ENCODE peak calls at places on chromosomes 12 and 14, in five cellular contexts. Z is body of pancreas; W is CD8-positive, alpha-beta T cell; H is uterus; S is tibial nerve. K is an unnamed sample.
A peak's percentile ranks its signal among the peaks of the same experiment; 100 is the strongest.

GRCh38 chr14:49367696-49368095 is 218.5 kb downstream of the RPS29 start:
- DNase-seq in H (no peak), Z (no peak), S (no peak), W (no peak), K (no peak)

GRCh38 chr14:69247691-69248440 is 12.1 kb upstream of the GALNT16 start:
- DNase-seq in H (peak; percentile 87), S (peak; percentile 49), W (no peak), Z (no peak), K (peak; percentile 76)

GRCh38 chr14:73789996-73790581 is 61.5 kb upstream of the PTGR2 start:
- DNase-seq in Z (peak; percentile 34), W (no peak), H (peak; percentile 89), S (peak; percentile 74), K (no peak)

GRCh38 chr12:29309320-29309902 is 71.6 kb downstream of the ERGIC2 start:
- DNase-seq in H (no peak), W (no peak), S (no peak), Z (no peak), K (peak; percentile 55)

GRCh38 chr14:91891721-91892220 is 24.4 kb upstream of the TC2N start:
- DNase-seq in W (no peak), S (no peak), Z (peak; percentile 43), H (no peak), K (no peak)

GRCh38 chr12:116346222-116346621 is 68.7 kb upstream of the MED13L start:
- DNase-seq in W (no peak), H (no peak), S (no peak), Z (no peak), K (peak; percentile 49)

GRCh38 chr14:99415496-99416281 is 65.0 kb downstream of the SETD3 start:
- DNase-seq in S (no peak), W (peak; percentile 48), Z (peak; percentile 67), H (peak; percentile 38), K (peak; percentile 85)

GRCh38 chr14:58584383-58584782 is 53.4 kb upstream of the DACT1 start:
- DNase-seq in W (no peak), S (no peak), H (no peak), Z (no peak), K (no peak)

GRCh38 chr12:64236549-64236948 is 14.5 kb upstream of the KICS2 start:
- DNase-seq in W (no peak), Z (no peak), S (no peak), H (no peak), K (no peak)

GRCh38 chr14:80428171-80428570 is 216.9 kb upstream of the DIO2 start:
- DNase-seq in W (no peak), S (no peak), Z (no peak), H (no peak), K (peak; percentile 64)

GRCh38 chr12:111741235-111741812 is 25.4 kb upstream of the ALDH2 start:
- DNase-seq in W (no peak), S (no peak), Z (peak; percentile 35), H (no peak), K (peak; percentile 63)

GRCh38 chr12:100020370-100020769 is 35.6 kb upstream of the ANKS1B start:
- DNase-seq in Z (no peak), W (no peak), S (no peak), H (no peak), K (no peak)

GRCh38 chr14:106490442-106490841 is 964.1 kb downstream of the TMEM121 start:
- DNase-seq in S (no peak), H (no peak), Z (no peak), W (no peak), K (no peak)

GRCh38 chr14:105273062-105273461 is 24.7 kb downstream of the BTBD6 start:
- DNase-seq in H (no peak), W (no peak), Z (peak; percentile 68), S (no peak), K (no peak)

GRCh38 chr12:79408665-79409064 is 282.1 kb downstream of the PAWR start:
- DNase-seq in W (no peak), S (no peak), H (no peak), Z (no peak), K (no peak)
- H3K27ac ChIP-seq in W (no peak overlapping the region), S (no peak overlapping the region), H (peak overlapping the region; percentile 77), Z (no peak overlapping the region), K (peak overlapping the region; percentile 21)

GRCh38 chr12:132245521-132246101 is 83.8 kb downstream of the GALNT9 start:
- DNase-seq in H (no peak), W (no peak), S (no peak), Z (no peak), K (no peak)

GRCh38 chr12:132239796-132240668 is 89.4 kb downstream of the GALNT9 start:
- DNase-seq in W (no peak), S (no peak), Z (no peak), H (no peak), K (no peak)

GRCh38 chr12:132244724-132245295 is 84.6 kb downstream of the GALNT9 start:
- DNase-seq in S (no peak), Z (no peak), W (no peak), H (no peak), K (no peak)

GRCh38 chr12:132246997-132247717 is 82.2 kb downstream of the GALNT9 start:
- DNase-seq in S (no peak), W (no peak), H (no peak), Z (no peak), K (no peak)

GRCh38 chr12:132243596-132244289 is 85.6 kb downstream of the GALNT9 start:
- DNase-seq in W (no peak), H (no peak), Z (no peak), S (no peak), K (peak; percentile 42)
- TF ChIP-seq CTCF in W (no peak), H (no peak), Z (no peak), S (no peak), K (no peak)

GRCh38 chr14:32128703-32129102 is 51.6 kb downstream of the ARHGAP5 start:
- DNase-seq in Z (no peak), S (no peak), H (no peak), W (no peak), K (no peak)
- H3K9me3 ChIP-seq in Z (no peaks in the 10 kb centered on the region), S (no peaks in the 10 kb centered on the region), H (no peaks in the 10 kb centered on the region), W (no peaks in the 10 kb centered on the region), K (no peaks in the 10 kb centered on the region)

GRCh38 chr14:96894966-96895365 is 97.8 kb downstream of the VRK1 start:
- DNase-seq in H (no peak), S (no peak), W (no peak), Z (no peak), K (no peak)

GRCh38 chr14:96895658-96896271 is 98.6 kb downstream of the VRK1 start:
- DNase-seq in S (no peak), Z (no peak), H (no peak), W (no peak), K (no peak)

GRCh38 chr14:96901227-96901626 is 104.0 kb downstream of the VRK1 start:
- DNase-seq in Z (no peak), S (no peak), H (no peak), W (no peak), K (no peak)

GRCh38 chr14:96893966-96894622 is 96.9 kb downstream of the VRK1 start:
- DNase-seq in S (no peak), W (no peak), Z (no peak), H (no peak), K (no peak)

GRCh38 chr14:96897184-96897583 is 100.0 kb downstream of the VRK1 start:
- DNase-seq in S (no peak), H (no peak), Z (no peak), W (no peak), K (no peak)
- H3K27ac ChIP-seq in S (no peak overlapping the region), H (no peak overlapping the region), Z (no peak overlapping the region), W (no peak overlapping the region), K (no peak overlapping the region)

DNA sequence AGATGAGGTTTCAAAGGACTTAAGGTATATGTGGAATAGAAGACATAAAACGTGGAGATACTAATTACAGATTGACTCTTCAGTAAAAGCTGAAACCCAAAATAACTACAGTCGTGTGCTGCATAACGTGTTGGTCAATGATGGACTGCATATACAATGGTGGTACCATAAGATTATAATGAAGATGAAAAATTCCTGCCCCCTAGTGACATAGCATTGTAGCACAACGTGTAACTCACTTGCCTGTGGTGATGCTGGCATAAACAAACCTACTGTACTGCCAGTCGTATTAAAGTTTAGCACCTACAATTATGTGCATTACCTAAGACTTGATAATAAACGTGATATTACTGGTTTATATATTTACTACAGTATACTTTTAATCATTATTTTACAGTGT is 150.3 kb downstream of the LRRK2 start:
- DNase-seq in S (no peak), W (no peak), Z (no peak), H (no peak), K (no peak)
- TF ChIP-seq CTCF in S (no peak), W (no peak), Z (peak; percentile 7), H (no peak), K (peak; percentile 15)

K was measured in cardiac muscle cell.